ENCODE peak calls at places on chromosomes 4 and X, in five cellular contexts. One of them, this sample, is unnamed.

GRCh38 chr4:76272091-76272490 is 20.6 kb downstream of the FAM47E start:
- DNase-seq in SK-N-SH: no peak
- DNase-seq in breast epithelium: no peak
- DNase-seq in GM23338: no peak
- DNase-seq in fibroblast of pulmonary artery: no peak
- DNase-seq in this sample: no peak

GRCh38 chrX:14802943-14803710 is 69.7 kb downstream of the FANCB start:
- DNase-seq in SK-N-SH: no peak
- DNase-seq in breast epithelium: no peak
- DNase-seq in GM23338: no peak
- DNase-seq in fibroblast of pulmonary artery: peak
- DNase-seq in this sample: no peak

GRCh38 chrX:149871940-149872339 is 9.0 kb upstream of the MAGEA8 start:
- DNase-seq in SK-N-SH: peak
- DNase-seq in breast epithelium: no peak
- DNase-seq in GM23338: peak
- DNase-seq in fibroblast of pulmonary artery: peak
- DNase-seq in this sample: no peak

GRCh38 chrX:23902419-23902818 is 5.3 kb downstream of the APOO start:
- DNase-seq in SK-N-SH: peak
- DNase-seq in breast epithelium: no peak
- DNase-seq in GM23338: peak
- DNase-seq in fibroblast of pulmonary artery: peak
- DNase-seq in this sample: no peak

GRCh38 chr4:77385124-77385969 is 220.3 kb upstream of the CXCL13 start:
- DNase-seq in SK-N-SH: peak
- DNase-seq in breast epithelium: peak
- DNase-seq in GM23338: peak
- DNase-seq in fibroblast of pulmonary artery: peak
- DNase-seq in this sample: peak

GRCh38 chr4:5381981-5382441 is 326.3 kb downstream of the EVC2 start:
- DNase-seq in SK-N-SH: no peak
- DNase-seq in breast epithelium: no peak
- DNase-seq in GM23338: no peak
- DNase-seq in fibroblast of pulmonary artery: peak
- DNase-seq in this sample: no peak

GRCh38 chr4:5824635-5825034 is 68.3 kb downstream of the CRMP1 start:
- DNase-seq in SK-N-SH: peak
- DNase-seq in breast epithelium: no peak
- DNase-seq in GM23338: peak
- DNase-seq in fibroblast of pulmonary artery: peak
- DNase-seq in this sample: no peak

GRCh38 chrX:103678199-103678993 is 8.1 kb downstream of the MORF4L2 start:
- DNase-seq in SK-N-SH: no peak
- DNase-seq in breast epithelium: no peak
- DNase-seq in GM23338: no peak
- DNase-seq in fibroblast of pulmonary artery: peak
- DNase-seq in this sample: no peak

GRCh38 chr4:148273501-148273986 is 168.7 kb downstream of the NR3C2 start:
- DNase-seq in SK-N-SH: peak
- DNase-seq in breast epithelium: peak
- DNase-seq in GM23338: no peak
- DNase-seq in fibroblast of pulmonary artery: no peak
- DNase-seq in this sample: no peak

GRCh38 chr4:54958236-54958635 is 167.2 kb downstream of the KDR start:
- DNase-seq in SK-N-SH: no peak
- DNase-seq in breast epithelium: no peak
- DNase-seq in GM23338: no peak
- DNase-seq in fibroblast of pulmonary artery: no peak
- DNase-seq in this sample: no peak

GRCh38 chr4:26936284-26937065 is 75.8 kb downstream of the STIM2 start:
- DNase-seq in SK-N-SH: no peak
- DNase-seq in breast epithelium: no peak
- DNase-seq in GM23338: no peak
- DNase-seq in fibroblast of pulmonary artery: peak
- DNase-seq in this sample: no peak

GRCh38 chr4:122045533-122045932 is 93.7 kb upstream of the TRPC3 start:
- DNase-seq in SK-N-SH: peak
- DNase-seq in breast epithelium: no peak
- DNase-seq in GM23338: no peak
- DNase-seq in fibroblast of pulmonary artery: peak
- DNase-seq in this sample: peak

GRCh38 chrX:106898462-106898861 is 4.7 kb downstream of the RIPPLY1 start:
- DNase-seq in SK-N-SH: peak
- DNase-seq in breast epithelium: no peak
- DNase-seq in GM23338: peak
- DNase-seq in fibroblast of pulmonary artery: peak
- DNase-seq in this sample: no peak

GRCh38 chr4:186881521-186882220 is 158.0 kb upstream of the FAT1 start:
- DNase-seq in SK-N-SH: no peak
- DNase-seq in breast epithelium: no peak
- DNase-seq in GM23338: no peak
- DNase-seq in fibroblast of pulmonary artery: peak
- DNase-seq in this sample: peak

GRCh38 chr4:15779336-15779735 is 1.2 kb downstream of the CD38 start:
- DNase-seq in SK-N-SH: peak
- DNase-seq in breast epithelium: no peak
- DNase-seq in GM23338: peak
- DNase-seq in fibroblast of pulmonary artery: peak
- DNase-seq in this sample: no peak

GRCh38 chr4:78369691-78370090 is 181.9 kb upstream of the ANXA3 start:
- DNase-seq in SK-N-SH: no peak
- DNase-seq in breast epithelium: no peak
- DNase-seq in GM23338: peak
- DNase-seq in fibroblast of pulmonary artery: no peak
- DNase-seq in this sample: peak

GRCh38 chr4:147723316-147723715 is 8.6 kb upstream of the ARHGAP10 start:
- DNase-seq in SK-N-SH: no peak
- DNase-seq in breast epithelium: no peak
- DNase-seq in GM23338: no peak
- DNase-seq in fibroblast of pulmonary artery: peak
- DNase-seq in this sample: peak

GRCh38 chr4:17027495-17027894 is 129.1 kb upstream of the LDB2 start:
- DNase-seq in SK-N-SH: no peak
- DNase-seq in breast epithelium: no peak
- DNase-seq in GM23338: no peak
- DNase-seq in fibroblast of pulmonary artery: peak
- DNase-seq in this sample: peak

GRCh38 chrX:43643201-43643600 is 12.9 kb upstream of the MAOA start:
- DNase-seq in SK-N-SH: no peak
- DNase-seq in breast epithelium: no peak
- DNase-seq in GM23338: no peak
- DNase-seq in fibroblast of pulmonary artery: no peak
- DNase-seq in this sample: no peak

GRCh38 chrX:48474127-48474526 is 1.9 kb upstream of the FTSJ1 start:
- DNase-seq in SK-N-SH: peak
- DNase-seq in breast epithelium: no peak
- DNase-seq in GM23338: peak
- DNase-seq in fibroblast of pulmonary artery: peak
- DNase-seq in this sample: no peak

GRCh38 chr4:5753766-5754528 is 42.9 kb downstream of the EVC start:
- DNase-seq in SK-N-SH: no peak
- DNase-seq in breast epithelium: no peak
- DNase-seq in GM23338: no peak
- DNase-seq in fibroblast of pulmonary artery: peak
- DNase-seq in this sample: peak

GRCh38 chr4:173181769-173182374 is 13.3 kb downstream of the GALNT7 start:
- DNase-seq in SK-N-SH: no peak
- DNase-seq in breast epithelium: no peak
- DNase-seq in GM23338: no peak
- DNase-seq in fibroblast of pulmonary artery: peak
- DNase-seq in this sample: no peak

DNA sequence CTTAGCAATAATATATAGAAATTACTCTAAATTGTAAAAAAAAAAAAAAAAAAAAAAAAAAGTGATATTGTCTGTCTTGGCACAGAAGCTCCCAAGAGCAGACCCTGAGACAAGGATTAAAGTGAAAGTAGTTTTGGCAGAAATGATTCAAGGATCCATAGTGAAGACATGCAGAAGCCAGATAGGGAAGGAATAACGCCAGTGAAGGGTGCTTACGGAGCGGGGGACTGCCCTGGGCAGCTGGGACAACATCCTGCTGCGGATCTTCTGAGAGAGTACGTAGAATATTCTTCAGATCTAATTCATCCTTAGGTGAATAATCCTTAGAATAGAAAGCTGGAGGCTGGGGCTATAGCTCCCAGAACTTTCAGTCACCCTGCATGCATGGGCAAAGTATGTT is 39.8 kb downstream of the ARHGAP24 start:
- DNase-seq in SK-N-SH: no peak
- DNase-seq in breast epithelium: no peak
- DNase-seq in GM23338: no peak
- DNase-seq in fibroblast of pulmonary artery: no peak
- DNase-seq in this sample: no peak
- H3K4me3 ChIP-seq in SK-N-SH: no peak
- H3K4me3 ChIP-seq in breast epithelium: peak
- H3K4me3 ChIP-seq in GM23338: no peak
- H3K4me3 ChIP-seq in fibroblast of pulmonary artery: peak
- H3K4me3 ChIP-seq in this sample: no peak

GRCh38 chrX:38654302-38654701 is 93.0 kb downstream of the TSPAN7 start:
- DNase-seq in SK-N-SH: peak
- DNase-seq in breast epithelium: no peak
- DNase-seq in GM23338: peak
- DNase-seq in fibroblast of pulmonary artery: peak
- DNase-seq in this sample: no peak
- H3K4me3 ChIP-seq in SK-N-SH: no peak
- H3K4me3 ChIP-seq in breast epithelium: no peak
- H3K4me3 ChIP-seq in GM23338: no peak
- H3K4me3 ChIP-seq in fibroblast of pulmonary artery: no peak
- H3K4me3 ChIP-seq in this sample: no peak

GRCh38 chrX:34656467-34656841 is 631 bp downstream of the TMEM47 start:
- DNase-seq in SK-N-SH: no peak
- DNase-seq in breast epithelium: no peak
- DNase-seq in GM23338: no peak
- DNase-seq in fibroblast of pulmonary artery: no peak
- DNase-seq in this sample: no peak

GRCh38 chrX:34653811-34654210 is 3.3 kb downstream of the TMEM47 start:
- DNase-seq in SK-N-SH: no peak
- DNase-seq in breast epithelium: no peak
- DNase-seq in GM23338: no peak
- DNase-seq in fibroblast of pulmonary artery: peak
- DNase-seq in this sample: no peak

GRCh38 chrX:34655496-34656258 is 1.4 kb downstream of the TMEM47 start:
- DNase-seq in SK-N-SH: no peak
- DNase-seq in breast epithelium: no peak
- DNase-seq in GM23338: peak
- DNase-seq in fibroblast of pulmonary artery: peak
- DNase-seq in this sample: no peak

GRCh38 chrX:34656842-34657780 is at the start of gene TMEM47:
- DNase-seq in SK-N-SH: peak
- DNase-seq in breast epithelium: peak
- DNase-seq in GM23338: peak
- DNase-seq in fibroblast of pulmonary artery: peak
- DNase-seq in this sample: peak

GRCh38 chrX:34654939-34655338 is 2.1 kb downstream of the TMEM47 start:
- DNase-seq in SK-N-SH: no peak
- DNase-seq in breast epithelium: no peak
- DNase-seq in GM23338: peak
- DNase-seq in fibroblast of pulmonary artery: peak
- DNase-seq in this sample: no peak
- H3K4me3 ChIP-seq in SK-N-SH: no peak
- H3K4me3 ChIP-seq in breast epithelium: peak
- H3K4me3 ChIP-seq in GM23338: peak
- H3K4me3 ChIP-seq in fibroblast of pulmonary artery: peak
- H3K4me3 ChIP-seq in this sample: peak

DNA sequence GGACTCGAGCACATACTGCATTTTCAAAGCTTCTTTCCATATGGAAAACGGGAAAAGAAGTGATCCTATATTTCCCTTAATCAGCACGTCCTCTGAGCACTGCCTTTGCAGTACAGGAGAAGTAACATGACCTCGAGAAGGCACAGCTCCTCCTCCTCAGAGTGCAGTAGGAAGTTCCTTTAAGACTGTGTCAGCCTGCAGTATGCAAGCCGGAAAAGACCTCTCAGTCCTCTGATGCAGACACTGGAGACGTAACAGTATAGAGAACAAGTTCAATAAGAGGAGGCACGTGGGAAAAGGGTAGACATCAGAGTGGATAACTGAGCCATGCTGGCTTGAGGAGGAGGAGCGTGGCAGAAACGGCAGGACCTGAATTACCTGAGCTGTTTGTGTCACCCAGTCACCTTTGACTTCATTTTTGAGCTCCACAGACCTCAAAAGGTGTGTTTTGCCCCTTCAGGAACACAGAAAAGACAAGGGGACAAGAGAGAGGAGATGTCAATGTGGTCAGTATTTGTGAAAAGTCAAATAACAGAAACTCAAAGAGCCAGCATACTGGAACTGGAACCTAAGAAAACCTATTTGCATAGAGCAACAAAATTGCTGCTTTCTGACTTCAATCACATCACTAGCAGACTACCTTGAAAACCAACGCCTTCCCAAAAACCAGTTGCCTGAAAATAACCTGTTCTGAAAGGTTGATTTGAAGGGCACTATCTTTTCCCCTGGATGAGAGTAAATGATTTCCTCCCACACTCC is 20.8 kb downstream of the IRF2 start:
- DNase-seq in SK-N-SH: no peak
- DNase-seq in breast epithelium: no peak
- DNase-seq in GM23338: peak
- DNase-seq in fibroblast of pulmonary artery: peak
- DNase-seq in this sample: peak
- H3K4me3 ChIP-seq in SK-N-SH: peak
- H3K4me3 ChIP-seq in breast epithelium: peak
- H3K4me3 ChIP-seq in GM23338: no peak
- H3K4me3 ChIP-seq in fibroblast of pulmonary artery: no peak
- H3K4me3 ChIP-seq in this sample: no peak

DNA sequence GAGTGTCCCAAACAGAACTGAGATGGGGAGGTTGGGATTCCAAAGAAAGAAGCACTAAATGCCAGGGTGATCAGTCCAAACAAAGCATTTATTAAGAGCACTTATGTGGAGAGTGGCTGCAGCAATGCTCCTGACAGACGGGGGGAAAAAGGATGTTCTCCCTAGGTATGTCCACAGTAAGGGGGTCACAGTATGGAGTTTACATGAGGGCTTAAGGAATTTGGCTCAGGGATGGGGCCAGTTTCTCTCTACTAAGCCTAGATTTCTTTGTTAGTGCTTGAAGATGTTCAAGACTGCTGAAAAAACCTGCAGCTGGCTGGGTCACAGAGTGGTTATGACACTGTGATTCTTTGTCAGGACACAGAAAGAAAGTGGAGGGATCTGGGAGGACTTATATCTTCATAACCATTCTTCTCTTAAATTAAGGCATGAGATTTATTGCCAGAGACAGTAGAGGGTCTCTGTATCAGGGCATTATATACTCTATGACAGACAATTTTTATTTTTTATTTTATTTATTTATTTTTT is 1468.0 kb downstream of the C4orf33 start:
- DNase-seq in SK-N-SH: no peak
- DNase-seq in breast epithelium: no peak
- DNase-seq in GM23338: peak
- DNase-seq in fibroblast of pulmonary artery: no peak
- DNase-seq in this sample: no peak
- H3K4me3 ChIP-seq in SK-N-SH: peak
- H3K4me3 ChIP-seq in breast epithelium: peak
- H3K4me3 ChIP-seq in GM23338: no peak
- H3K4me3 ChIP-seq in fibroblast of pulmonary artery: peak
- H3K4me3 ChIP-seq in this sample: peak

GRCh38 chr4:101158507-101158906 is 188.8 kb downstream of the PPP3CA start:
- DNase-seq in SK-N-SH: no peak
- DNase-seq in breast epithelium: no peak
- DNase-seq in GM23338: no peak
- DNase-seq in fibroblast of pulmonary artery: no peak
- DNase-seq in this sample: no peak
- H3K4me3 ChIP-seq in SK-N-SH: peak
- H3K4me3 ChIP-seq in breast epithelium: no peak
- H3K4me3 ChIP-seq in GM23338: no peak
- H3K4me3 ChIP-seq in fibroblast of pulmonary artery: no peak
- H3K4me3 ChIP-seq in this sample: no peak

This sample was measured in skeletal muscle cell.